ENCODE peak calls at places on chromosome 10, in five cellular contexts. D, L, P, R and V are unnamed samples.

GRCh38 chr10:13091816-13092215 is 8.1 kb upstream of the OPTN start:
- DNase-seq in D (no peak), L (no peak), R (no peak), P (no peak), V (no peak)

GRCh38 chr10:72260215-72260587 is 13.5 kb upstream of the DDIT4 start:
- DNase-seq in L (peak), P (no peak), R (no peak), D (peak), V (no peak)

GRCh38 chr10:102065561-102066420 is 642 bp downstream of the HPS6 start:
- DNase-seq in D (peak), L (peak), R (peak), P (peak), V (no peak)

GRCh38 chr10:101485681-101486554 is 102.1 kb downstream of the POLL start:
- DNase-seq in P (peak), L (no peak), R (peak), D (peak), V (no peak)

GRCh38 chr10:60424971-60425370 is 35.3 kb upstream of the ANK3 start:
- DNase-seq in P (no peak), L (no peak), R (no peak), D (no peak), V (no peak)

GRCh38 chr10:126593968-126594701 is 76.4 kb downstream of the C10orf90 start:
- DNase-seq in R (no peak), L (no peak), D (no peak), P (no peak), V (no peak)

GRCh38 chr10:5292196-5292735 is 72.5 kb upstream of the UCN3 start:
- DNase-seq in R (no peak), P (no peak), L (no peak), D (no peak), V (no peak)

GRCh38 chr10:110034596-110034995 is 26.8 kb downstream of the ADD3 start:
- DNase-seq in D (no peak), R (no peak), L (no peak), P (no peak), V (no peak)

GRCh38 chr10:59104186-59104585 is 72.3 kb upstream of the PHYHIPL start:
- DNase-seq in P (peak), L (no peak), R (no peak), D (no peak), V (no peak)

GRCh38 chr10:58998924-58999713 is 177.3 kb upstream of the PHYHIPL start:
- DNase-seq in L (peak), R (peak), D (no peak), P (no peak), V (peak)

GRCh38 chr10:19756919-19757318 is 59.3 kb upstream of the PLXDC2 start:
- DNase-seq in R (no peak), L (no peak), D (no peak), P (no peak), V (no peak)

GRCh38 chr10:47336387-47337134 is 11.6 kb upstream of the RBP3 start:
- DNase-seq in P (no peak), L (peak), R (no peak), D (no peak), V (peak)

GRCh38 chr10:131949041-131949862 is 32.5 kb downstream of the BNIP3 start:
- DNase-seq in D (no peak), L (no peak), R (peak), P (no peak), V (peak)

GRCh38 chr10:62803993-62804383 is 532 bp upstream of the ADO start:
- DNase-seq in R (no peak), D (no peak), L (no peak), P (no peak), V (no peak)

GRCh38 chr10:62805139-62806092 is 896 bp downstream of the ADO start:
- DNase-seq in P (peak), R (peak), L (no peak), D (peak), V (no peak)

GRCh38 chr10:62810131-62810530 is 5.6 kb downstream of the ADO start:
- DNase-seq in D (no peak), L (no peak), R (no peak), P (no peak), V (no peak)

GRCh38 chr10:62804384-62805138 is at the start of gene ADO:
- DNase-seq in R (peak), P (peak), L (peak), D (peak), V (peak)

GRCh38 chr10:62806246-62806645 is 1.7 kb downstream of the ADO start:
- DNase-seq in L (no peak), P (no peak), D (no peak), R (no peak), V (no peak)
- TF ChIP-seq POLR2AphosphoS5 in L (no peak), P (no peak), D (no peak), R (no peak), V (no peak)

GRCh38 chr10:89279449-89279869 is 22.4 kb upstream of the IFIT2 start:
- DNase-seq in P (no peak), R (no peak), D (no peak), L (peak), V (no peak)
- H3K27ac ChIP-seq in P (no peak), R (peak), D (peak), L (no peak), V (peak)

DNA sequence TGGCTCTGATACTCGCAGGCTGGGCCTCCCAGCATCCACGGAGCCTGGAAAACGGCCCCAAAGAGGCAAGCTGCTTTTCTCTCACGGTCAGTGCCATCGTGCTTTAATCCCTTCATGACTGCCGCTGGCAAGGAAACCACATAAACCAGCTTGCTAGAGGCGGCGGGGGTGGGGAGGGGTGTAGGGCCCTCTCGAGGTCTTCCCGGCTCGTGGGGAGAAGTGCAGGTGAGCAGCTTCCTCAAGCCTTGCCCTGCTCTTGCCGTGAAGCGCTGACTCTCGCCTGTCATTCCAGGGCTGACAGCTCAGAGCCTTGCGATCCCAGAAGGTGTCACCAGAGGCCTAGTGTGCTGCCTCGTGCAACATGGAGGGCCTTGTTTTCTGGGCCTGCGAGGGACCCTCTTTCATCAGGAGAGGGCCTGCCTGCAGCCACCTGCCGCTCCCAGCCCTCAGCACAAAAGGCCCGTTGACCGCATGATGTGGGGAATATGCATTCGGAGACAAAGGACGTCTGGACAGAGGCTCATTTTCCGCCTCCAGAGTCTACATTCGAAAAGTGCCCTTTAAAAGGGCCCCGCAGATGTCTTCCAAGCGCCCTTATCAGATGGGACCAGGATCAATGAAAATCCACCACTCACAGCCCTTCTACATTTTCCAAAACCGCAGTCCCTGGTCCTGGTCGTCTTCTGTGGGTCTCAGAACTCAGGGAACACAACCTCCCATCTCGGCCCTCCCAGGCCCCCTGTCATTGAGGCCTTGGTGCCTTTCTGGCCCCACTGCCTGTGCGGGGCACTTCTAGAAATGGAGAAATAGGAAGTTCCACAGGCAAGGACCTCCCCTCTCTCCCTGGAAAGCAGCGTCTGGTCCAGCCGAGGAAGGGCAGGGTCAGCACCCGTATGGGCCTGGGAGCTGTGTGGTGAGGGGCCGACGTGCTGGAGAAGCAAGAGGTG is 58.7 kb downstream of the ZRANB1 start:
- DNase-seq in L (peak), D (peak), P (peak), R (peak), V (peak)
- TF ChIP-seq CTCF in L (no peak), D (no peak), P (peak), R (no peak), V (no peak)

GRCh38 chr10:95513941-95514392 is 47.2 kb downstream of the SORBS1 start:
- DNase-seq in R (peak), L (peak), D (no peak), P (no peak), V (no peak)
- TF ChIP-seq POLR2AphosphoS5 in R (peak), L (peak), D (no peak), P (no peak), V (no peak)

GRCh38 chr10:4129866-4130455 is 345.0 kb upstream of the KLF6 start:
- DNase-seq in P (no peak), R (no peak), L (no peak), D (no peak), V (no peak)
- H3K27ac ChIP-seq in P (no peak), R (no peak), L (peak), D (no peak), V (no peak)

DNA sequence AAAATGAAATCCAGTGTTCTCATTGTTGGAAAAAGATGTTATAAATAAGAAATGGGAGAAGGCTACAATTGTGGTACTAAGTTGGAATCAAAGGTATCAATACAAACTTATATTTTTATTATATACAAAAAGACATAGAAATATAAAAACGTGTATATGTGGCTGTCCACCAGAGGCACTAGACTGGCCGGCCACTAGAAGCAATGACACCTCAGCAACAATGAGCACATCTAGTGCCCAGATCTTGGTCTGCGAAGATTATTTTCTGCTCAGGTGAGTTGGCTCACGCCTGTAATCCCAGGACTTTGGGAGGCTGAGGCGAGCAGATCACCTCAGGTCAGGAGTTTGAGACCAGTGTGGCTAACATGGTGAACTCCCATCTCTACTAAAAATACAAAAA is 21.6 kb downstream of the IDE start:
- DNase-seq in L (no peak), R (no peak), P (no peak), D (no peak), V (no peak)
- TF ChIP-seq CTCF in L (no peak), R (no peak), P (peak), D (no peak), V (no peak)

DNA sequence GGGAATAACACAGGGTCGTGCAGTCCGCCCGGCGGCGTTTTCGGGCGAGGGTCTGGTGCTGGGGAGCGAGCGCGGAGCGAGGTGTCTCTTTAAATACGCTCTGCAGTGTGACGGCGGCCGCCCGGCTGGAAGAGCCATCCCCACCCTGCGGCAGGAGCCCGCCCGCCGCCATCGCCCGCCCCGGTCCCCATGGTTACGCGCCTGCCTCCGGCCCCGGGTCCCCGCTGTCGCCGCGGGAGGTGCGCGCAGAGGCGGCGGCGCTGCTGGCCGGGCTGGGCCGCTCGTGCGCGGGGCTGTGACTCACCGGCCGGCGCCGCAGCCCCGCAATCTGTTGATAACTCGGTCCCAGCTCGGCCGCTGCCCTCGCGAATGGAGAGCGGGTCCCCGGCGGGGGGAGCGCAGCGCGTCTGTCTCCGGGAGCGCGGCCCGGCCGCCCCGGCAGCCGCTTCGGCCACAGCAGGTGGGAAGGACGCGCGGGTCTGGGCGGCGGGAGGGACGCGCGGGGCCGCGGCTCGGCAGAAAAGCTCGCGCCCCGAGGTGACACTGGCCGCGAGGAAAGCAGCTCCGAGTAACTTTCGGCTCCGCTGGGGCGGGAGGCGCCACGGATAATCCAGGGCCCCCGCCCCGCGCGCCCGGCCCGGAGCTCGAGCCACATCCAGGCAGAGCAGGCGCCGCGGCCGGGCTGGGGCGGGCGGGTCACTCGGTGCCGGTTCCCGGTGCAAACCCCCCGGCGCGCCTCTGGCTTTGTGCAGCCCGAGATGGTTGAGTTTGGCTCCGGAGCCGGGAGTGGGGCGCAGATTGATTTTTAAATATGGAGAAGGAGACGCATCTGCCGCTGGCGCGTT is at the start of gene ADGRA1:
- DNase-seq in D (no peak), L (no peak), P (peak), R (no peak), V (no peak)
- TF ChIP-seq POLR2AphosphoS5 in D (no peak), L (no peak), P (no peak), R (no peak), V (no peak)

DNA sequence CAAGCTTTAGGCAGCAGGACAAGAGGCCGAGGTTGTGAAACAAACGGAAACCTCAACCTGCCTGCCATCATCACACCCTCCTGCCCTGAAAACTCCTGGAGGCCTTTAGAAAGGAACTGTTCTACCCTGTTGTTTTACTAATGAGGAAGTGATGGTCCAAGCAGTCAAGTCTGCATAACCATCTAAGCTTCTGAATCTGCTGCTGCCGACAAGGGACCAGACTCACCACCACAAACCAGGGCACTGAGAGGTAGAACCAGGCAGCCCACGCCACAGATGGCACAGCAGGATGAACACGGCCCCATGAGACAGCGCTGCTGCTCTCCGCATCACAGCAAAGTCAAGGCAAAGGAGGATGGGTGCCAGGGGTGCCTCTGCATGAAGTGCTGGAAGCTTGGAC is 209.4 kb downstream of the CELF2 start:
- DNase-seq in L (no peak), R (no peak), P (no peak), D (no peak), V (no peak)
- H3K27ac ChIP-seq in L (no peak), R (no peak), P (no peak), D (no peak), V (peak)

GRCh38 chr10:8194050-8194449 is 139.6 kb downstream of the GATA3 start:
- DNase-seq in P (no peak), L (no peak), R (no peak), D (no peak), V (no peak)
- TF ChIP-seq CTCF in P (no peak), L (no peak), R (no peak), D (no peak), V (no peak)